ENCODE peak calls at places on chromosomes 16 and 17, in nine cellular contexts. N, R, V, T, P, Z, K, I and W are unnamed samples.

GRCh38 chr16:48105976-48106375 is 49.8 kb downstream of the ABCC12 start:
- DNase-seq in N (no peak), R (no peak), V (no peak), T (no peak), P (no peak), Z (no peak), K (no peak), I (no peak), W (no peak)

GRCh38 chr17:70552982-70553334 is 383.6 kb downstream of the KCNJ2 start:
- DNase-seq in N (no peak), R (no peak), V (no peak), T (no peak), P (no peak), Z (no peak), K (no peak), I (no peak), W (no peak)

GRCh38 chr16:1003551-1004347 is 22.2 kb downstream of the SOX8 start:
- DNase-seq in N (peak), R (peak), V (peak), T (no peak), P (no peak), Z (no peak), K (no peak), I (no peak), W (no peak)

GRCh38 chr16:52191533-52192134 is 355.3 kb downstream of the TOX3 start:
- DNase-seq in N (peak), R (peak), V (peak), T (peak), P (peak), Z (peak), K (peak), I (peak), W (peak)

GRCh38 chr17:40871316-40871715 is 4.3 kb upstream of the KRT12 start:
- DNase-seq in N (no peak), R (no peak), V (no peak), T (no peak), P (no peak), Z (no peak), K (no peak), I (no peak), W (no peak)

GRCh38 chr17:61481421-61481820 is 29.2 kb downstream of the TBX4 start:
- DNase-seq in N (no peak), R (no peak), V (no peak), T (no peak), P (no peak), Z (no peak), K (no peak), I (no peak), W (no peak)

GRCh38 chr17:70168044-70168978 is 1.0 kb upstream of the KCNJ2 start:
- DNase-seq in N (no peak), R (peak), V (peak), T (peak), P (peak), Z (peak), K (no peak), I (peak), W (peak)

GRCh38 chr16:24853830-24854229 is 8.1 kb downstream of the SLC5A11 start:
- DNase-seq in N (no peak), R (peak), V (peak), T (peak), P (no peak), Z (no peak), K (no peak), I (peak), W (no peak)

GRCh38 chr17:76236603-76237002 is 3.7 kb downstream of the RNF157 start:
- DNase-seq in N (no peak), R (no peak), V (no peak), T (no peak), P (no peak), Z (no peak), K (no peak), I (no peak), W (no peak)

GRCh38 chr16:52773026-52773425 is 226.1 kb upstream of the TOX3 start:
- DNase-seq in N (no peak), R (no peak), V (no peak), T (no peak), P (peak), Z (no peak), K (no peak), I (no peak), W (no peak)

GRCh38 chr17:79019631-79020584 is 4.1 kb upstream of the C1QTNF1 start:
- DNase-seq in N (peak), R (peak), V (peak), T (peak), P (peak), Z (peak), K (no peak), I (peak), W (peak)